ENCODE peak calls at places on chromosomes 11 and 22, in four cellular contexts. One of them, this sample, is unnamed.

GRCh38 chr11:8384199-8384821 is 120.6 kb upstream of the LMO1 start:
- DNase-seq in neuronal stem cell: no peak
- DNase-seq in NT2/D1: no peak
- DNase-seq in T-helper 2 cell: no peak
- DNase-seq in this sample: peak; percentile 90

GRCh38 chr22:24482586-24482985 is 12.5 kb upstream of the UPB1 start:
- DNase-seq in neuronal stem cell: no peak
- DNase-seq in NT2/D1: no peak
- DNase-seq in T-helper 2 cell: no peak
- DNase-seq in this sample: no peak

GRCh38 chr11:554824-555499 is 5.6 kb downstream of the LMNTD2 start:
- DNase-seq in neuronal stem cell: peak; percentile 87
- DNase-seq in NT2/D1: peak; percentile 61
- DNase-seq in T-helper 2 cell: peak; percentile 80
- DNase-seq in this sample: no peak

GRCh38 chr11:102776454-102776853 is 4.0 kb downstream of the MMP10 start:
- DNase-seq in neuronal stem cell: no peak
- DNase-seq in NT2/D1: no peak
- DNase-seq in T-helper 2 cell: no peak
- DNase-seq in this sample: no peak

GRCh38 chr11:1669546-1670218 is 27.3 kb upstream of the KRTAP5-6 start:
- DNase-seq in neuronal stem cell: no peak
- DNase-seq in NT2/D1: no peak
- DNase-seq in T-helper 2 cell: no peak
- DNase-seq in this sample: no peak

GRCh38 chr11:96385187-96385586 is 4.5 kb downstream of the CCDC82 start:
- DNase-seq in neuronal stem cell: no peak
- DNase-seq in NT2/D1: no peak
- DNase-seq in T-helper 2 cell: no peak
- DNase-seq in this sample: no peak

GRCh38 chr11:76250520-76251222 is 44.4 kb upstream of the WNT11 start:
- DNase-seq in neuronal stem cell: no peak
- DNase-seq in NT2/D1: no peak
- DNase-seq in T-helper 2 cell: no peak
- DNase-seq in this sample: no peak

GRCh38 chr11:133425992-133426391 is 106.3 kb downstream of the OPCML start:
- DNase-seq in neuronal stem cell: no peak
- DNase-seq in NT2/D1: no peak
- DNase-seq in T-helper 2 cell: no peak
- DNase-seq in this sample: no peak

GRCh38 chr11:134727204-134727603 is 315.2 kb upstream of the B3GAT1 start:
- DNase-seq in neuronal stem cell: no peak
- DNase-seq in NT2/D1: no peak
- DNase-seq in T-helper 2 cell: no peak
- DNase-seq in this sample: no peak

GRCh38 chr22:45155050-45155840 is 8.5 kb upstream of the NUP50 start:
- DNase-seq in neuronal stem cell: no peak
- DNase-seq in NT2/D1: no peak
- DNase-seq in T-helper 2 cell: no peak
- DNase-seq in this sample: no peak

GRCh38 chr22:44661659-44662569 is 40.1 kb upstream of the PRR5 start:
- DNase-seq in neuronal stem cell: no peak
- DNase-seq in NT2/D1: no peak
- DNase-seq in T-helper 2 cell: no peak
- DNase-seq in this sample: no peak

GRCh38 chr22:17633217-17633997 is 4.9 kb upstream of the ATP6V1E1 start:
- DNase-seq in neuronal stem cell: no peak
- DNase-seq in NT2/D1: no peak
- DNase-seq in T-helper 2 cell: no peak
- DNase-seq in this sample: no peak

GRCh38 chr11:83292709-83293435 is 6.7 kb upstream of the CCDC90B start:
- DNase-seq in neuronal stem cell: peak; percentile 58
- DNase-seq in NT2/D1: peak; percentile 73
- DNase-seq in T-helper 2 cell: peak; percentile 65
- DNase-seq in this sample: no peak

GRCh38 chr11:69472766-69473519 is 8.5 kb upstream of the LINC01488 start:
- DNase-seq in neuronal stem cell: no peak
- DNase-seq in NT2/D1: no peak
- DNase-seq in T-helper 2 cell: no peak
- DNase-seq in this sample: no peak

GRCh38 chr11:62402226-62402625 is 16.6 kb upstream of the SCGB1A1 start:
- DNase-seq in neuronal stem cell: no peak
- DNase-seq in NT2/D1: no peak
- DNase-seq in T-helper 2 cell: peak; percentile 77
- DNase-seq in this sample: no peak

GRCh38 chr11:108160970-108161566 is 39.7 kb downstream of the ACAT1 start:
- DNase-seq in neuronal stem cell: no peak
- DNase-seq in NT2/D1: no peak
- DNase-seq in T-helper 2 cell: peak; percentile 34
- DNase-seq in this sample: no peak

GRCh38 chr22:32040324-32040904 is 2.6 kb upstream of the SLC5A1 start:
- DNase-seq in neuronal stem cell: no peak
- DNase-seq in NT2/D1: no peak
- DNase-seq in T-helper 2 cell: no peak
- DNase-seq in this sample: no peak

GRCh38 chr22:30227438-30228228 is 18.9 kb downstream of the LIF start:
- DNase-seq in neuronal stem cell: no peak
- DNase-seq in NT2/D1: no peak
- DNase-seq in T-helper 2 cell: peak; percentile 68
- DNase-seq in this sample: no peak

GRCh38 chr11:83070044-83070877 is 1.4 kb downstream of the RAB30 start:
- DNase-seq in neuronal stem cell: peak; percentile 26
- DNase-seq in NT2/D1: peak; percentile 57
- DNase-seq in T-helper 2 cell: no peak
- DNase-seq in this sample: no peak

GRCh38 chr11:3738723-3739122 is 58.6 kb downstream of the NUP98 start:
- DNase-seq in neuronal stem cell: no peak
- DNase-seq in NT2/D1: no peak
- DNase-seq in T-helper 2 cell: no peak
- DNase-seq in this sample: no peak

GRCh38 chr11:15663778-15664218 is 549.1 kb downstream of the INSC start:
- DNase-seq in neuronal stem cell: peak; percentile 61
- DNase-seq in NT2/D1: peak; percentile 20
- DNase-seq in T-helper 2 cell: no peak
- DNase-seq in this sample: peak; percentile 98

GRCh38 chr11:124402326-124402922 is 3.6 kb upstream of the OR8B3 start:
- DNase-seq in neuronal stem cell: peak; percentile 30
- DNase-seq in NT2/D1: peak; percentile 49
- DNase-seq in T-helper 2 cell: peak; percentile 73
- DNase-seq in this sample: peak; percentile 0

GRCh38 chr11:31786996-31787685 is 24.0 kb downstream of the PAX6 start:
- DNase-seq in neuronal stem cell: no peak
- DNase-seq in NT2/D1: no peak
- DNase-seq in T-helper 2 cell: no peak
- DNase-seq in this sample: no peak

GRCh38 chr22:39654959-39655579 is 84.5 kb downstream of the CACNA1I start:
- DNase-seq in neuronal stem cell: no peak
- DNase-seq in NT2/D1: no peak
- DNase-seq in T-helper 2 cell: peak; percentile 40
- DNase-seq in this sample: no peak

GRCh38 chr22:29531419-29531818 is 22.1 kb downstream of the THOC5 start:
- DNase-seq in neuronal stem cell: no peak
- DNase-seq in NT2/D1: no peak
- DNase-seq in T-helper 2 cell: no peak
- DNase-seq in this sample: no peak

GRCh38 chr11:37560346-37560745 is 962.3 kb upstream of the RAG2 start:
- DNase-seq in neuronal stem cell: no peak
- DNase-seq in NT2/D1: no peak
- DNase-seq in T-helper 2 cell: no peak
- DNase-seq in this sample: no peak

GRCh38 chr11:18168372-18168771 is 4.3 kb upstream of the MRGPRX4 start:
- DNase-seq in neuronal stem cell: no peak
- DNase-seq in NT2/D1: no peak
- DNase-seq in T-helper 2 cell: no peak
- DNase-seq in this sample: no peak

GRCh38 chr11:126140932-126141291 is 70.5 kb downstream of the RPUSD4 start:
- DNase-seq in neuronal stem cell: no peak
- DNase-seq in NT2/D1: no peak
- DNase-seq in T-helper 2 cell: no peak
- DNase-seq in this sample: peak; percentile 55

GRCh38 chr11:102994101-102994500 is 38.6 kb upstream of the MMP13 start:
- DNase-seq in neuronal stem cell: no peak
- DNase-seq in NT2/D1: no peak
- DNase-seq in T-helper 2 cell: no peak
- DNase-seq in this sample: no peak

GRCh38 chr11:117546431-117547160 is 218.9 kb downstream of the CEP164 start:
- DNase-seq in neuronal stem cell: no peak
- DNase-seq in NT2/D1: no peak
- DNase-seq in T-helper 2 cell: no peak
- DNase-seq in this sample: peak; percentile 94

GRCh38 chr11:122645847-122646246 is 9.7 kb upstream of the UBASH3B start:
- DNase-seq in neuronal stem cell: no peak
- DNase-seq in NT2/D1: no peak
- DNase-seq in T-helper 2 cell: no peak
- DNase-seq in this sample: no peak

GRCh38 chr22:48318173-48318572 is 1509.5 kb downstream of the BRD1 start:
- DNase-seq in neuronal stem cell: no peak
- DNase-seq in NT2/D1: no peak
- DNase-seq in T-helper 2 cell: no peak
- DNase-seq in this sample: no peak

GRCh38 chr22:50244420-50245213 is at the start of gene TUBGCP6:
- DNase-seq in neuronal stem cell: peak; percentile 90
- DNase-seq in NT2/D1: peak; percentile 68
- DNase-seq in T-helper 2 cell: peak; percentile 95
- DNase-seq in this sample: peak; percentile 33

GRCh38 chr11:10382518-10382917 is 72.5 kb upstream of the AMPD3 start:
- DNase-seq in neuronal stem cell: no peak
- DNase-seq in NT2/D1: peak; percentile 25
- DNase-seq in T-helper 2 cell: no peak
- DNase-seq in this sample: no peak

GRCh38 chr11:92046103-92046502 is 178.5 kb upstream of the FAT3 start:
- DNase-seq in neuronal stem cell: no peak
- DNase-seq in NT2/D1: no peak
- DNase-seq in T-helper 2 cell: no peak
- DNase-seq in this sample: no peak

This sample was measured in DMS79.